ENCODE peak calls at places on chromosomes 3 and 15, in ten cellular contexts. Y, E, S, T, B, V, L, U, H and W are unnamed samples. For H3K4me1, the result is how much of the 10 kb centered on the place peaks cover.

GRCh38 chr3:179297971-179298725 is 24.7 kb upstream of the ZNF639 start:
- DNase-seq in Y (no peak), E (no peak), S (no peak), T (no peak), B (no peak), V (no peak), L (no peak), U (no peak), H (no peak), W (no peak)

GRCh38 chr3:157239082-157239704 is 79.2 kb upstream of the CCNL1 start:
- DNase-seq in Y (peak), E (peak), S (peak), T (peak), B (peak), V (peak), L (peak), U (peak), H (peak), W (peak)

GRCh38 chr3:155323063-155323666 is 29.7 kb upstream of the STRIT1 start:
- DNase-seq in Y (peak), E (no peak), S (no peak), T (peak), B (no peak), V (peak), L (peak), U (peak), H (no peak), W (no peak)

GRCh38 chr3:18295171-18295920 is 129.8 kb downstream of the SATB1 start:
- DNase-seq in Y (peak), E (peak), S (peak), T (peak), B (peak), V (peak), L (peak), U (peak), H (no peak), W (no peak)

GRCh38 chr3:9903904-9904303 is 1.3 kb downstream of the IL17RE start:
- DNase-seq in Y (no peak), E (no peak), S (no peak), T (no peak), B (no peak), V (no peak), L (no peak), U (no peak), H (no peak), W (no peak)

GRCh38 chr15:67405208-67406191 is 115.4 kb upstream of the C15orf61 start:
- DNase-seq in Y (no peak), E (no peak), S (no peak), T (peak), B (no peak), V (no peak), L (no peak), U (no peak), H (no peak), W (no peak)

GRCh38 chr3:12409625-12410596 is 74.4 kb upstream of the TSEN2 start:
- DNase-seq in Y (no peak), E (no peak), S (no peak), T (no peak), B (no peak), V (no peak), L (no peak), U (no peak), H (no peak), W (no peak)

GRCh38 chr3:5194801-5195509 is 7.4 kb downstream of the EDEM1 start:
- DNase-seq in Y (peak), E (no peak), S (no peak), T (no peak), B (no peak), V (peak), L (peak), U (peak), H (peak), W (peak)

GRCh38 chr3:197372076-197372661 is 73.8 kb upstream of the DLG1 start:
- DNase-seq in Y (peak), E (no peak), S (no peak), T (no peak), B (no peak), V (peak), L (no peak), U (no peak), H (no peak), W (no peak)

GRCh38 chr15:85398822-85399221 is 18.4 kb downstream of the AKAP13 start:
- DNase-seq in Y (no peak), E (no peak), S (no peak), T (no peak), B (no peak), V (no peak), L (no peak), U (no peak), H (no peak), W (no peak)
- H3K4me1 ChIP-seq in Y (under half), E (half or more), S (half or more), T (under half), B (under half), V (under half), L (half or more), U (under half), H (under half), W (under half)

GRCh38 chr15:84816694-84817460 is at the start of gene ALPK3:
- DNase-seq in Y (no peak), E (peak), S (peak), T (peak), B (peak), V (no peak), L (no peak), U (no peak), H (no peak), W (no peak)
- H3K4me3 ChIP-seq in Y (no peak), E (peak), S (peak), T (peak), B (peak), V (no peak), L (no peak), U (no peak), H (no peak), W (no peak)

GRCh38 chr15:33009603-33010002 is 184.9 kb downstream of the FMN1 start:
- DNase-seq in Y (no peak), E (no peak), S (no peak), T (no peak), B (no peak), V (no peak), L (no peak), U (no peak), H (no peak), W (no peak)

GRCh38 chr15:33008284-33009011 is 186.1 kb downstream of the FMN1 start:
- DNase-seq in Y (no peak), E (no peak), S (no peak), T (no peak), B (no peak), V (no peak), L (no peak), U (no peak), H (no peak), W (no peak)

GRCh38 chr15:33007295-33007855 is 187.1 kb downstream of the FMN1 start:
- DNase-seq in Y (no peak), E (no peak), S (no peak), T (peak), B (no peak), V (peak), L (no peak), U (no peak), H (no peak), W (no peak)

GRCh38 chr15:33009026-33009425 is 185.5 kb downstream of the FMN1 start:
- DNase-seq in Y (no peak), E (no peak), S (no peak), T (no peak), B (no peak), V (no peak), L (no peak), U (no peak), H (no peak), W (no peak)

GRCh38 chr15:33005582-33005981 is 188.9 kb downstream of the FMN1 start:
- DNase-seq in Y (no peak), E (no peak), S (no peak), T (no peak), B (no peak), V (no peak), L (peak), U (no peak), H (no peak), W (no peak)
- H3K4me1 ChIP-seq in Y (under half), E (under half), S (under half), T (under half), B (under half), V (under half), L (under half), U (under half), H (under half), W (under half)

GRCh38 chr3:167883452-167883851 is 147.9 kb downstream of the SERPINI1 start:
- DNase-seq in Y (no peak), E (no peak), S (no peak), T (no peak), B (no peak), V (no peak), L (no peak), U (no peak), H (no peak), W (no peak)

GRCh38 chr3:167885277-167885676 is 149.8 kb downstream of the SERPINI1 start:
- DNase-seq in Y (no peak), E (no peak), S (no peak), T (no peak), B (no peak), V (no peak), L (no peak), U (no peak), H (no peak), W (no peak)

GRCh38 chr3:167880183-167880582 is 144.7 kb downstream of the SERPINI1 start:
- DNase-seq in Y (no peak), E (no peak), S (no peak), T (no peak), B (no peak), V (no peak), L (no peak), U (no peak), H (no peak), W (no peak)

GRCh38 chr3:167884481-167884880 is 149.0 kb downstream of the SERPINI1 start:
- DNase-seq in Y (no peak), E (no peak), S (no peak), T (no peak), B (no peak), V (no peak), L (no peak), U (no peak), H (no peak), W (no peak)

GRCh38 chr3:167882057-167882667 is 146.6 kb downstream of the SERPINI1 start:
- DNase-seq in Y (no peak), E (no peak), S (no peak), T (peak), B (no peak), V (peak), L (peak), U (peak), H (no peak), W (no peak)
- H3K4me3 ChIP-seq in Y (no peak), E (peak), S (no peak), T (no peak), B (peak), V (no peak), L (no peak), U (no peak), H (no peak), W (no peak)

DNA sequence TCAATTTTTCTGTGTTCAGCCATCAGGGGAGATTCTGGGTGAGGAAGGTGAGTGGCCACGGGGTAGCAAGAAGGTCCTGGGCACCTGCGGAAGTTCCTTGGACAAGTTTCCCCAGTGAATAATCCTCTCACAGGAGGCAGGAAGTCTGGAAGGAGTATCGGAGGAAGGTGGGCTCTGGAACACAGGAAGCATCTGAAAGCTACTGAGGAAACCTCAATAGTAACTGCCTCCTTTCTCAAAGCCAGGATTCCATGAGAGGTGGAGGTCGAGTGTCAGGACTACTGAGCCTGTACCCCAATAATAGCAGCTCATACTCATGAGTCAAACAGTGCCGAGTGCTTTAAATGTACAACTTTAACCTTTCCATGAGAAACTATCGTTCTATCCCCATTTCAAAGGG is 110.9 kb downstream of the OXNAD1 start:
- DNase-seq in Y (no peak), E (no peak), S (no peak), T (no peak), B (no peak), V (no peak), L (no peak), U (no peak), H (no peak), W (no peak)
- H3K4me1 ChIP-seq in Y (under half), E (half or more), S (half or more), T (under half), B (half or more), V (under half), L (half or more), U (under half), H (under half), W (half or more)

DNA sequence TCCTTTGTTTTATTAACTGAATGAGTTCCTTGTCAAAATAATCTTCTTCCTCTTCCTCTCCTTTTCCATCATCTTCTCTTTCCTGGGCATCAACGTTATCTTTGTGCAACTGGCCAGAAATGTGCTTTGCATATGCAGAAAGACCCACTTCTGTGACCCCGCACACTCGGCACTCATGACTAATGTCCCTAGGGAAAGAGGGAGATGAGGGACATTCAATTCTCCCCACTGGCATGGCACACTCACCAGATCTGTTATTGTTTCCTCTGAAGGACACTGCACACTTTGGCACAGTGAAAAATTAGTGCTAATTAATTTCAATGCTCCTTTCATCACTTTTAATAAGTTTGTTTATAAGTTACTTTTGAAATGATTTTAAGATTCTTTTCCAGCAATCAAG is 34.0 kb downstream of the ZNF106 start:
- DNase-seq in Y (no peak), E (no peak), S (no peak), T (no peak), B (no peak), V (peak), L (peak), U (no peak), H (no peak), W (no peak)
- H3K4me3 ChIP-seq in Y (no peak), E (peak), S (peak), T (no peak), B (peak), V (peak), L (peak), U (no peak), H (no peak), W (no peak)

GRCh38 chr3:52492059-52492458 is 3.1 kb upstream of the STAB1 start:
- DNase-seq in Y (no peak), E (no peak), S (no peak), T (no peak), B (no peak), V (no peak), L (no peak), U (no peak), H (no peak), W (no peak)

GRCh38 chr3:52490035-52490937 is 4.9 kb upstream of the STAB1 start:
- DNase-seq in Y (no peak), E (no peak), S (no peak), T (no peak), B (no peak), V (no peak), L (no peak), U (no peak), H (no peak), W (no peak)

GRCh38 chr3:52488746-52489145 is 6.4 kb upstream of the STAB1 start:
- DNase-seq in Y (no peak), E (no peak), S (no peak), T (no peak), B (no peak), V (no peak), L (no peak), U (no peak), H (no peak), W (no peak)

GRCh38 chr3:52489453-52489852 is 5.7 kb upstream of the STAB1 start:
- DNase-seq in Y (no peak), E (no peak), S (no peak), T (no peak), B (no peak), V (no peak), L (no peak), U (no peak), H (no peak), W (no peak)

DNA sequence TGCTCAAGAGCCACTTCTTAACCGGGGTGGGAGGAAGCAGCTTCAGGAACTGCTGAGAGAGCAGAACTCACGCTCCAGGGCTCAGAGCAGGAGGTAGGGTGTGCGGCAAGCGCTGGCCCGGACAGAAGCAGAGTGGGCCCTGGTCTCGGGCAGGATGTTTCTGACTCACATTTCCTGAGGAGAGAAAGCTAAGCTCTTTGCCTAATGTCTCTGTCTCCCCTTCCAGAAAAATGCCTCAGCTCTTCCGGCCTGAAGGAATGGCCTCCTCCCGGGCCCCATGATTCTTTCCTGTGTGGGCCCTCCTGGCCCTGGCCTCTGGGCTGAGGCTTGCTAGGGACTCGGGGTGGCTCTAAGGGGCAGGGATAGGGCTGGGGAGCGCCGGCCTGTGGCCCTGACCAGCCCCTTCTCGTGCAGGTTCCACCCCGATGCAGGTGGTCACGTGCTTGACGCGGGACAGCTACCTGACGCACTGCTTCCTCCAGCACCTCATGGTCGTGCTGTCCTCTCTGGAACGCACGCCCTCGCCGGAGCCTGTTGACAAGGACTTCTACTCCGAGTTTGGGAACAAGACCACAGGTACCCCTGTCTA is 4.1 kb upstream of the STAB1 start:
- DNase-seq in Y (no peak), E (peak), S (peak), T (no peak), B (peak), V (no peak), L (no peak), U (no peak), H (no peak), W (no peak)
- H3K4me1 ChIP-seq in Y (under half), E (half or more), S (half or more), T (under half), B (under half), V (under half), L (under half), U (under half), H (under half), W (under half)

DNA sequence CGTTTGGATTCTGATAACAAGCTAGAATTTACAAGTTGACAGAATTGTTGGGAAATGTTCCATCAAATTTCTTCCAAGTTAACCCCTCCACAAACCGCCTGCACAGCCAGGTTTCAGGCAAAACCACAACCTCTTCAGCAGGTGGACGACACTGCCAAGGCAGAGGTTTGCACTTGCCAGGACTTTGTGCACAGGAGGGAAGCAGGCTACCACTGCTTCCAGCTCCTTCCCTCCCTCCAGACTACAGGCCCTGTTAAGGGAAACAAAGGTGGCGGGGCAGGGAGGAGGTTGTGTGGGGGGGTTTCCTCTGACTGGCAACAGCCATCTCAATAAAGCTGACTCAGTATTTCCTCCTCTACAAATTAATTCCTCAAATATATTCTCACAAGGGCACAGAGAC is 42.2 kb downstream of the TBC1D2B start:
- DNase-seq in Y (no peak), E (no peak), S (no peak), T (peak), B (peak), V (no peak), L (no peak), U (no peak), H (no peak), W (peak)
- H3K4me3 ChIP-seq in Y (no peak), E (no peak), S (no peak), T (no peak), B (no peak), V (no peak), L (no peak), U (no peak), H (no peak), W (peak)

GRCh38 chr15:39127151-39127815 is 453.6 kb upstream of the THBS1 start:
- DNase-seq in Y (peak), E (no peak), S (no peak), T (no peak), B (no peak), V (no peak), L (no peak), U (no peak), H (no peak), W (no peak)

GRCh38 chr15:39124155-39124924 is 456.5 kb upstream of the THBS1 start:
- DNase-seq in Y (no peak), E (no peak), S (no peak), T (no peak), B (no peak), V (no peak), L (no peak), U (no peak), H (no peak), W (no peak)

GRCh38 chr15:39127925-39128617 is 452.8 kb upstream of the THBS1 start:
- DNase-seq in Y (peak), E (no peak), S (no peak), T (peak), B (no peak), V (peak), L (no peak), U (peak), H (no peak), W (no peak)

GRCh38 chr15:39124925-39125625 is 455.8 kb upstream of the THBS1 start:
- DNase-seq in Y (no peak), E (no peak), S (no peak), T (no peak), B (no peak), V (no peak), L (no peak), U (no peak), H (no peak), W (no peak)

DNA sequence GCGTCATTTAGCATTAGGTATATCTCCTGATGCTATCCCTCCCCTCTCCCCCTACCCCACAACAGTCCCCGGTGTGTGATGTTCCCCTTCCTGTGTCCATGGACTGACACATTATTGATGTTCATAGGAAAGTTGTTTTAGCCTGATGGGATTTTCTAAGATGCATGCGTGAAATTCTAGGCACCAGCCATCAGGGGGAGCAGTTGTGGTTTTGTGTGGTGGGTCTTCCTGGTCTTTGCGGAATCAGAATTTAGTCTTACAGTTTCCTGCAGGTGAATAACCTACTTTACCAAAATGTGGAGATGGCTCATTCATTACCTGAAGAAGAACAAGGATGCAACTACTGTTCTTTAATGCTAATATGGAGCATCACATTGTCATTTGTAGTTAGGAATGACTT is 455.0 kb upstream of the THBS1 start:
- DNase-seq in Y (peak), E (no peak), S (no peak), T (peak), B (no peak), V (peak), L (peak), U (peak), H (no peak), W (no peak)
- H3K4me1 ChIP-seq in Y (half or more), E (under half), S (under half), T (under half), B (under half), V (under half), L (under half), U (under half), H (under half), W (under half)

GRCh38 chr3:194333981-194334320 is 17.2 kb downstream of the CPN2 start:
- DNase-seq in Y (no peak), E (no peak), S (no peak), T (no peak), B (no peak), V (no peak), L (no peak), U (no peak), H (no peak), W (no peak)
- H3K4me3 ChIP-seq in Y (peak), E (peak), S (peak), T (no peak), B (peak), V (peak), L (no peak), U (no peak), H (no peak), W (no peak)